ENCODE peak calls at places on chromosomes 7 and 10, in nine cellular contexts. W, H, O, T, D, Q, V, G and M are unnamed samples.

GRCh38 chr7:73841689-73842247 is 548 bp downstream of the METTL27 start:
- DNase-seq in D (no peak), O (no peak), H (no peak), Q (no peak), T (no peak), W (no peak), V (no peak), G (no peak), M (no peak)

GRCh38 chr10:45355494-45355893 is 18.5 kb upstream of the ALOX5 start:
- DNase-seq in G (no peak), W (no peak), T (no peak), V (no peak), Q (no peak), D (no peak), H (no peak), O (no peak), M (no peak)

GRCh38 chr7:127252736-127253288 is at the start of gene GRM8:
- DNase-seq in Q (no peak), G (peak; percentile 14), H (peak; percentile 78), O (peak; percentile 90), T (peak; percentile 41), D (peak; percentile 11), V (peak; percentile 22), W (no peak), M (no peak)

GRCh38 chr7:147406521-147407115 is 1183.9 kb upstream of the C7orf33 start:
- DNase-seq in D (peak; percentile 58), G (peak; percentile 40), W (no peak), O (peak; percentile 74), Q (no peak), T (no peak), H (no peak), V (peak; percentile 37), M (no peak)

GRCh38 chr10:26480909-26481703 is 43.0 kb downstream of the APBB1IP start:
- DNase-seq in H (no peak), V (no peak), T (peak; percentile 38), W (no peak), Q (peak; percentile 82), G (no peak), O (no peak), D (no peak), M (no peak)

GRCh38 chr10:112815238-112816032 is 134.6 kb upstream of the TCF7L2 start:
- DNase-seq in O (no peak), D (peak; percentile 61), Q (no peak), V (peak; percentile 67), W (no peak), T (peak; percentile 41), H (no peak), G (peak; percentile 64), M (no peak)

GRCh38 chr10:97822261-97822687 is 27.4 kb upstream of the GOLGA7B start:
- DNase-seq in T (no peak), H (no peak), O (no peak), Q (no peak), W (no peak), D (no peak), G (peak; percentile 36), V (no peak), M (no peak)

GRCh38 chr7:157944051-157944450 is 607.2 kb downstream of the DNAJB6 start:
- DNase-seq in Q (no peak), G (no peak), W (no peak), H (no peak), D (no peak), V (no peak), T (no peak), O (no peak), M (no peak)

GRCh38 chr10:12250181-12250580 is 54.2 kb downstream of the CDC123 start:
- DNase-seq in W (no peak), H (no peak), T (no peak), O (no peak), D (no peak), V (no peak), G (no peak), Q (no peak), M (no peak)

GRCh38 chr7:44155191-44156185 is 14.4 kb upstream of the MYL7 start:
- DNase-seq in W (no peak), H (no peak), D (no peak), V (no peak), Q (no peak), G (no peak), O (no peak), T (no peak), M (no peak)

GRCh38 chr7:19772323-19772722 is 1.1 kb downstream of the TMEM196 start:
- DNase-seq in W (no peak), D (no peak), T (no peak), G (no peak), O (peak; percentile 40), H (peak; percentile 38), V (no peak), Q (no peak), M (no peak)

GRCh38 chr10:46106410-46107255 is 60.6 kb upstream of the MSMB start:
- DNase-seq in O (peak; percentile 36), G (peak; percentile 26), T (peak; percentile 58), H (peak; percentile 73), Q (peak; percentile 17), W (no peak), D (peak; percentile 25), V (peak; percentile 12), M (no peak)

GRCh38 chr7:104106106-104106505 is 101.7 kb downstream of the ORC5 start:
- DNase-seq in W (no peak), Q (no peak), O (no peak), D (peak; percentile 22), H (no peak), V (peak; percentile 50), T (no peak), G (peak; percentile 15), M (no peak)

GRCh38 chr10:50216894-50217293 is 34.4 kb downstream of the ASAH2 start:
- DNase-seq in H (no peak), D (peak; percentile 40), O (peak; percentile 48), T (no peak), W (peak; percentile 1), Q (no peak), V (peak; percentile 10), G (peak; percentile 78), M (no peak)

GRCh38 chr10:130427216-130427722 is 291.1 kb downstream of the GLRX3 start:
- DNase-seq in D (no peak), O (no peak), W (no peak), T (no peak), H (no peak), G (no peak), V (no peak), Q (no peak), M (no peak)

GRCh38 chr7:106870983-106871410 is 5.9 kb downstream of the PIK3CG start:
- DNase-seq in V (peak; percentile 49), G (no peak), O (no peak), Q (peak; percentile 91), D (peak; percentile 41), T (no peak), H (no peak), W (no peak), M (no peak)

GRCh38 chr7:44196450-44196872 is 4.3 kb upstream of the YKT6 start:
- DNase-seq in T (no peak), O (peak; percentile 18), W (peak; percentile 5), Q (peak; percentile 85), V (peak; percentile 54), G (peak; percentile 66), D (peak; percentile 49), H (peak; percentile 71), M (no peak)

GRCh38 chr10:117511601-117512390 is 30.8 kb upstream of the EMX2 start:
- DNase-seq in Q (no peak), O (no peak), D (no peak), T (no peak), V (no peak), W (no peak), H (no peak), G (no peak), M (no peak)

GRCh38 chr10:103619424-103620356 is 126.2 kb downstream of the NEURL1 start:
- DNase-seq in V (no peak), H (no peak), G (no peak), W (no peak), Q (no peak), O (no peak), D (no peak), T (no peak), M (no peak)

GRCh38 chr7:131431289-131431688 is 103.6 kb downstream of the MKLN1 start:
- DNase-seq in Q (no peak), V (peak; percentile 51), D (peak; percentile 38), T (peak; percentile 42), W (no peak), O (peak; percentile 99), G (peak; percentile 64), H (no peak), M (no peak)